ENCODE peak calls at places on chromosomes 2 and 18, in seven cellular contexts. T is HuH-7.5; M is CD4-positive, alpha-beta memory T cell; S is GM10248; G is stimulated activated CD8-positive, alpha-beta memory T cell treated with anti-CD3 and anti-CD28 coated beads, Interleukin-4, amount 100 ng/mL, for 4 hours; F is NCI-H2081; Z is A673. Y is an unnamed sample.

GRCh38 chr2:61220768-61221167 is 58.8 kb downstream of the C2orf74 start:
- DNase-seq in T (no peak), M (no peak), S (no peak), G (no peak), F (no peak), Z (no peak), Y (no peak)

GRCh38 chr2:119407430-119408220 is 24.0 kb upstream of the TMEM37 start:
- DNase-seq in T (no peak), M (no peak), S (peak), G (no peak), F (peak), Z (peak), Y (peak)

GRCh38 chr2:70241338-70241737 is 7.1 kb downstream of the TIA1 start:
- DNase-seq in T (no peak), M (no peak), S (no peak), G (no peak), F (no peak), Z (peak), Y (no peak)

GRCh38 chr2:28166956-28167355 is 225.7 kb upstream of the FOSL2 start:
- DNase-seq in T (no peak), M (no peak), S (no peak), G (no peak), F (no peak), Z (no peak), Y (no peak)

GRCh38 chr2:97660775-97661417 is 2.9 kb downstream of the ACTR1B start:
- DNase-seq in T (no peak), M (no peak), S (no peak), G (no peak), F (no peak), Z (no peak), Y (no peak)

GRCh38 chr2:121689356-121689755 is 40.1 kb upstream of the CLASP1 start:
- DNase-seq in T (no peak), M (no peak), S (no peak), G (no peak), F (peak), Z (peak), Y (no peak)

GRCh38 chr18:36934884-36935283 is 106.0 kb downstream of the KIAA1328 start:
- DNase-seq in T (no peak), M (no peak), S (no peak), G (no peak), F (no peak), Z (no peak), Y (no peak)

GRCh38 chr18:36942264-36942663 is 113.3 kb downstream of the KIAA1328 start:
- DNase-seq in T (no peak), M (peak), S (peak), G (no peak), F (peak), Z (peak), Y (no peak)

GRCh38 chr2:43251171-43251731 is 24.8 kb upstream of the ZFP36L2 start:
- DNase-seq in T (no peak), M (no peak), S (no peak), G (no peak), F (no peak), Z (peak), Y (no peak)

GRCh38 chr2:167548396-167548795 is 660.1 kb downstream of the XIRP2 start:
- DNase-seq in T (no peak), M (no peak), S (no peak), G (no peak), F (no peak), Z (no peak), Y (no peak)

GRCh38 chr2:149828506-149829210 is 241.1 kb upstream of the MMADHC start:
- DNase-seq in T (no peak), M (no peak), S (no peak), G (no peak), F (no peak), Z (peak), Y (no peak)

GRCh38 chr2:171347591-171348032 is 86.2 kb downstream of the METTL8 start:
- DNase-seq in T (no peak), M (no peak), S (peak), G (no peak), F (no peak), Z (peak), Y (no peak)

GRCh38 chr2:180938419-180938818 is 42.0 kb upstream of the UBE2E3 start:
- DNase-seq in T (no peak), M (no peak), S (no peak), G (no peak), F (no peak), Z (no peak), Y (no peak)

GRCh38 chr18:43935051-43935412 is 657.7 kb upstream of the SYT4 start:
- DNase-seq in T (no peak), M (no peak), S (no peak), G (no peak), F (no peak), Z (peak), Y (no peak)

Y was measured in naive B cell.